ENCODE peak calls at places on chromosomes 5 and 9, in six cellular contexts. V, R, A, L, M and W are unnamed samples. For H3K36me3 and H3K27me3, the result is how much of the 10 kb centered on the place peaks cover.

GRCh38 chr5:72380491-72381274 is 60.5 kb downstream of the PTCD2 start:
- DNase-seq in V (no peak), R (peak), A (no peak), L (no peak), M (no peak), W (no peak)

GRCh38 chr5:58080573-58080972 is 379.3 kb downstream of the PLK2 start:
- DNase-seq in V (no peak), R (no peak), A (no peak), L (no peak), M (no peak), W (peak)

GRCh38 chr9:32837551-32838058 is 54.3 kb downstream of the TMEM215 start:
- DNase-seq in V (no peak), R (no peak), A (no peak), L (no peak), M (no peak), W (no peak)

GRCh38 chr5:561408-561807 is 37.2 kb upstream of the SLC9A3 start:
- DNase-seq in V (no peak), R (peak), A (no peak), L (no peak), M (peak), W (no peak)

GRCh38 chr5:72920690-72921089 is 35.2 kb upstream of the FCHO2 start:
- DNase-seq in V (no peak), R (no peak), A (no peak), L (no peak), M (no peak), W (no peak)

GRCh38 chr9:6302417-6302816 is 25.8 kb upstream of the TPD52L3 start:
- DNase-seq in V (no peak), R (no peak), A (no peak), L (no peak), M (no peak), W (peak)

GRCh38 chr9:95017661-95018060 is 291.2 kb downstream of the AOPEP start:
- DNase-seq in V (no peak), R (no peak), A (no peak), L (no peak), M (no peak), W (no peak)

GRCh38 chr9:69120380-69121154 is 53.5 kb upstream of the TJP2 start:
- DNase-seq in V (no peak), R (peak), A (peak), L (no peak), M (no peak), W (no peak)

GRCh38 chr5:63262191-63262981 is 683.8 kb downstream of the LRRC70 start:
- DNase-seq in V (no peak), R (no peak), A (no peak), L (no peak), M (no peak), W (no peak)

GRCh38 chr5:9239626-9240025 is 306.2 kb downstream of the SEMA5A start:
- DNase-seq in V (no peak), R (no peak), A (no peak), L (no peak), M (no peak), W (no peak)

GRCh38 chr5:155773680-155774079 is 553.3 kb upstream of the SGCD start:
- DNase-seq in V (no peak), R (no peak), A (no peak), L (no peak), M (no peak), W (no peak)

GRCh38 chr9:19493845-19494244 is 85.0 kb downstream of the ACER2 start:
- DNase-seq in V (no peak), R (no peak), A (no peak), L (no peak), M (no peak), W (no peak)

GRCh38 chr5:10760033-10760975 is 730 bp downstream of the DAP start:
- DNase-seq in V (no peak), R (no peak), A (peak), L (peak), M (peak), W (peak)

GRCh38 chr5:76372320-76373054 is 30.6 kb upstream of the IQGAP2 start:
- DNase-seq in V (no peak), R (peak), A (no peak), L (no peak), M (no peak), W (peak)

GRCh38 chr9:32741706-32742105 is 41.6 kb upstream of the TMEM215 start:
- DNase-seq in V (no peak), R (no peak), A (no peak), L (no peak), M (no peak), W (no peak)

GRCh38 chr9:104905931-104906330 is 22.0 kb downstream of the ABCA1 start:
- DNase-seq in V (no peak), R (no peak), A (no peak), L (no peak), M (no peak), W (no peak)

GRCh38 chr5:74205745-74206570 is 434.6 kb downstream of the ENC1 start:
- DNase-seq in V (no peak), R (no peak), A (no peak), L (no peak), M (no peak), W (no peak)

GRCh38 chr5:669842-670395 is 23.2 kb downstream of the TPPP start:
- DNase-seq in V (peak), R (peak), A (no peak), L (no peak), M (no peak), W (no peak)

DNA sequence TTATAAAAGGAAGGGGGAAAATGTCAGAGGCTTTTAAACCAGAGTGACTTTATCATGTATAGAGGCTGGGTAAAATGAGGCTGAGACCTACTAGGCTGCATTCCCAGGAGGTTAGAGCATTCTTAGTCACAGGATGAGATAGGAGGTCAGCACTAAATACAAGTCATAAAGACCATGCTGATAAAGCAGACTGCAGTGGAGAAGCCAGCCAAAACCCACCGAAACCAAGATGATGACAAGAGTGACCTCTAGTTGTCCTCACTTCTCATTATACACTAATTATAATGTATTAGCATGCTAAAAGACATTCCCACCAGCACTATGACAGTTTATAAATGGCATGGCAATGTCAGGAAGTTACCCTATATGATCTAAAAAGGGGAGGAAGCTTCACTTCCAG is 88.6 kb downstream of the PLPPR1 start:
- DNase-seq in V (no peak), R (no peak), A (no peak), L (no peak), M (no peak), W (no peak)
- H3K36me3 ChIP-seq in V (under half), R (under half), A (under half), L (under half), M (under half), W (under half)

GRCh38 chr9:107869111-107869510 is 379.5 kb upstream of the KLF4 start:
- DNase-seq in V (no peak), R (no peak), A (no peak), L (no peak), M (no peak), W (no peak)
- H3K27me3 ChIP-seq in V (under half), R (under half), A (under half), L (under half), M (under half), W (under half)

DNA sequence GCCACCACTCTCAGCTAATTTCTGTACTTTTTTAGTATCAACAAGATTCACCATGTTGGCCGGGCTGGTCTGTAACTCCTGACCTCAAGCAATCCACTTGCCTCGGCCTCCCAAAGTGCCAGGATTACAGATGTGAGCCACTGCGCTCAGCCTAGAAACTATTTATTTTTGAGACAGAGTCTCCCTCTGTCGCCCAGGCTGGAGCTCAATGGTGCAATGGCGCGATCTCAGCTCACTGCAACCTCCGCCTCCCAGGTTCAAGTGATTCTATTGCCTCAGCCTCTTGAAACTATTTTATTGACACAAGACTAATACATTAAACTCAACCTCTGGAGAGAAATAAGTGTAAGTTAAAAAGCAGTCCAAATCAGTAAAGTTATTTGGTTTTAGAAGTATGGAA is 34.0 kb downstream of the IL6ST start:
- DNase-seq in V (no peak), R (no peak), A (no peak), L (no peak), M (no peak), W (no peak)
- H3K36me3 ChIP-seq in V (under half), R (under half), A (under half), L (under half), M (half or more), W (half or more)

GRCh38 chr5:176713409-176713808 is 66.1 kb downstream of the TSPAN17 start:
- DNase-seq in V (no peak), R (no peak), A (no peak), L (no peak), M (no peak), W (no peak)
- H3K27me3 ChIP-seq in V (half or more), R (under half), A (under half), L (under half), M (under half), W (under half)

DNA sequence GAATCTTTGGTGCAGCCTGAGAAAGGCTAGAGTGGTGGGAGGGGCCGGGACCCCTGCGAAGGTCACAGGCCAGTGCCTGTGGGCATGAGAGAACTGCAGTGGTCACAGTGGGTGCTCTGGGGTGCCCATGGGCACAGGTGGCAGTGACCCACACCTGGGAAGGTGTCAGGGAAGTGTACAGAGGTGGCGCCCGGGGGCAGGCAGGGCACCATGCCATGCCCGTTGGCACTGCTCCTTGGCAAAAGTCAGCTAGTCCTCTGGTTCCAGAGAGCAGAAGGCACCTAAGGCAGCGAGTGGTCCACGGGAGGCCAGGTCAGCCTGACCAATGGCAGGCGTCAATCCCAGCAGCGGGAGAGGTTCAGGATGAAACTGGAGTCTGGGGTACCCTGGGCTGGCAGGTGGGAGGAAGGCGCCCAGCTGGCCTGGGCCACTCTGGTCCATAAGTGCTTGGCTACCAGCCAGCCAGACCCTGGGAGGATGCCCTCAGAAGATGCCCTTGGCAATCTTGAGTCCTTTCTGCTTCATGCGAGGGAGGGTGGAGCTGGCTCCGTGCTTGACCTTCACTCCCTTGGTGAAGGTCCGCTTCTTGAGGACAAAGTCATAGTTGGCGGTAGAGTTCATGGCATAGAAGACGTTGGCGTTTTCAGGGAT is 22.8 kb downstream of the RALGDS start:
- DNase-seq in V (peak), R (peak), A (no peak), L (no peak), M (no peak), W (no peak)
- H3K36me3 ChIP-seq in V (half or more), R (half or more), A (under half), L (under half), M (half or more), W (under half)

GRCh38 chr5:133657036-133657435 is 44.7 kb upstream of the FSTL4 start:
- DNase-seq in V (no peak), R (no peak), A (no peak), L (no peak), M (no peak), W (no peak)
- H3K27me3 ChIP-seq in V (under half), R (under half), A (under half), L (under half), M (under half), W (under half)

DNA sequence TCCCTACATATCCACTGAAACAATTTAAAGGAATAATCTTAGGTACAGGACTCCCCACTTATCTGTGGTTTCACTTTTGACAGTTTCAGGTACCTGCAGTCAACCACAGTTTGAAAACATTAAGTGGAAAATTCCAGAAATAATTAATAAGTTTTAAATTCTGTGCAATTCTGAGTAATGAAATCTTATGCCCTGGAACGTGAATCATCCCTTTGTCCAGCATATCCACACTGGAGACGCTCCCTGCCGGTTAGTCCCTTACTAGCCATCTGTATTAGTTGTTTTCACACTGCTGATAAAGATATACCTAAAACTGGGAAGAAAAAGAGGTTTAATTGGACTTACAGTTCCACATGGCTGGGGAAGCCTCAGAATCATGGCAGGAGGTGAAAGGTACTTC is 80.6 kb downstream of the NR3C1 start:
- DNase-seq in V (no peak), R (no peak), A (no peak), L (no peak), M (no peak), W (peak)
- H3K36me3 ChIP-seq in V (under half), R (under half), A (under half), L (under half), M (under half), W (under half)

DNA sequence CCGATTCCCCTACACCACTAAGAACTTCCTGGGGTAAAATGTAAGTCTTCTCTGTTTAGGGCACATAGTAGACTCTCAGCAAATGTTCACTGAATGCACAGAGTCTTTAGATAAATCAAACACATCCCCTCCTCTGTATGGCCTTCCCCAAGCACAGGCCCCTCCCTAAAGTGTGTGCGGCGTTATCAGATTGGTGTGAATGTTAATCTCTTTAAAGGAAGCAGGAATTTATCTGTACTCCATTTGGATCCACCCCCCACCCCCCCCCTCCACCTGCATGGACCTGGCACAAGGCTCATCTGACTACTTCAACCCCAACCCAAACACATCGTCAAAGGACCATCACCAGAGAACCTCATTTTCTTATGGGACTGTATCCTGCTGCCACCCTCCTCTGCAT is 6.3 kb downstream of the PCDH1 start:
- DNase-seq in V (no peak), R (no peak), A (no peak), L (no peak), M (no peak), W (no peak)
- H3K27me3 ChIP-seq in V (under half), R (under half), A (under half), L (under half), M (under half), W (under half)

GRCh38 chr9:133049043-133049442 is 12.7 kb upstream of the CEL start:
- DNase-seq in V (no peak), R (no peak), A (no peak), L (no peak), M (no peak), W (no peak)
- H3K36me3 ChIP-seq in V (half or more), R (half or more), A (under half), L (under half), M (half or more), W (under half)

DNA sequence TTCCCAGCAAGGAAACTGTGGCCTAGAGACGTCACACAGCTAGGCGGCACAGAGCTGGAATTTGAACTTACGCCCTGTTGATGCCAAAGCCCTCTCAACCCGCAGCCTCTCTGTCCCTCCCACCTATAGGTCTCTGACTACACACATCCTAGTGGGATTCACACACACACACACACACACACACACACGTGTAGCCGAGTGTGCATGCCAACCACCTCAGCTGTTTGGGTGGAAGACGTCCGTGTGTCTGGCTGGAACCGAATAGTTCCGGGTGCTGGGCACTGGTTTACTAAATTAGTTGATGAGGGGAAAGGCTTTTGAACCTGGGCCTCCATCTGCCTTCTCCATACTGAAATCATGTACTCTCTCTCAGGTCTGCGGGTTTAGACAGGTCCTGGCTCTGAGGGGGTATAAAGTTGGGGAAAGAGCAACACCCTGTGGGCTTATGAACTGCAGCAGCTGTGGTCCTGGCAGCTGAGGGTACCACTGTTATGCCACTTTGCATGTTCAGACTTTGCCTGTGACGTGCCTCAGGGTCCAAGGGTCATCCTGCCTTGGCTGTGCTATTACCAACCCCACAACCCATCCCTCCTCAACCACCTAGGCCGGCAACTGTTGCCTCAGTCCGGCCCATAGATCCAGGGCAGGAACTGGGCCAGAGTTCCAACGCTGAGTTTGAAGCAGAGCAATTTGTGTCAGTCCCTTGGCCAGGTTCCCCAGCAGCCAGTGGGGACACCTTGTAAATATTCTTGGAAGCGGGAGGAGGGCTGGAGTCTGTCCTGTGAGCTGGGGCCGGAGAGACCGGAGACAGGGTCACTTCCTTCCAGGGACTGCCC is 50.5 kb downstream of the PSD2 start:
- DNase-seq in V (peak), R (no peak), A (peak), L (no peak), M (no peak), W (no peak)
- H3K27me3 ChIP-seq in V (under half), R (under half), A (under half), L (under half), M (under half), W (under half)